ENCODE peak calls at places on chromosome 14, in five cellular contexts. One of them, this sample, is unnamed.
A peak's percentile ranks its signal among the peaks of the same experiment; 100 is the strongest.

GRCh38 chr14:99968931-99969330 is 96.3 kb upstream of the EVL start:
- DNase-seq in lower lobe of right lung: no peak
- DNase-seq in CD8-positive, alpha-beta T cell: no peak
- DNase-seq in left ventricle myocardium inferior: no peak
- DNase-seq in tibial nerve: no peak
- DNase-seq in this sample: no peak

GRCh38 chr14:66638688-66639087 is 130.7 kb downstream of the GPHN start:
- DNase-seq in lower lobe of right lung: no peak
- DNase-seq in tibial nerve: no peak
- DNase-seq in CD8-positive, alpha-beta T cell: no peak
- DNase-seq in left ventricle myocardium inferior: no peak
- DNase-seq in this sample: no peak

GRCh38 chr14:31717294-31718085 is 156.3 kb downstream of the NUBPL start:
- DNase-seq in tibial nerve: no peak
- DNase-seq in left ventricle myocardium inferior: no peak
- DNase-seq in lower lobe of right lung: no peak
- DNase-seq in CD8-positive, alpha-beta T cell: no peak
- DNase-seq in this sample: no peak

GRCh38 chr14:22002860-22003284 is 329.3 kb upstream of the OR4E1 start:
- DNase-seq in left ventricle myocardium inferior: no peak
- DNase-seq in CD8-positive, alpha-beta T cell: peak; percentile 39
- DNase-seq in tibial nerve: no peak
- DNase-seq in lower lobe of right lung: peak; percentile 47
- DNase-seq in this sample: no peak

GRCh38 chr14:98014851-98015615 is 1217.9 kb downstream of the VRK1 start:
- DNase-seq in CD8-positive, alpha-beta T cell: no peak
- DNase-seq in lower lobe of right lung: no peak
- DNase-seq in left ventricle myocardium inferior: no peak
- DNase-seq in tibial nerve: no peak
- DNase-seq in this sample: no peak

GRCh38 chr14:45976001-45976400 is 675.6 kb downstream of the RPL10L start:
- DNase-seq in left ventricle myocardium inferior: no peak
- DNase-seq in lower lobe of right lung: no peak
- DNase-seq in tibial nerve: no peak
- DNase-seq in CD8-positive, alpha-beta T cell: no peak
- DNase-seq in this sample: no peak

GRCh38 chr14:20632831-20633771 is 8.4 kb downstream of the OR6S1 start:
- DNase-seq in tibial nerve: peak; percentile 34
- DNase-seq in lower lobe of right lung: no peak
- DNase-seq in left ventricle myocardium inferior: no peak
- DNase-seq in CD8-positive, alpha-beta T cell: peak; percentile 19
- DNase-seq in this sample: no peak

GRCh38 chr14:52960627-52961026 is 9.8 kb upstream of the FERMT2 start:
- DNase-seq in lower lobe of right lung: no peak
- DNase-seq in left ventricle myocardium inferior: no peak
- DNase-seq in tibial nerve: no peak
- DNase-seq in CD8-positive, alpha-beta T cell: no peak
- DNase-seq in this sample: no peak

GRCh38 chr14:102523200-102524025 is 13.8 kb upstream of the ANKRD9 start:
- DNase-seq in CD8-positive, alpha-beta T cell: no peak
- DNase-seq in tibial nerve: no peak
- DNase-seq in lower lobe of right lung: no peak
- DNase-seq in left ventricle myocardium inferior: no peak
- DNase-seq in this sample: no peak

GRCh38 chr14:42140831-42141279 is 534.2 kb downstream of the LRFN5 start:
- DNase-seq in CD8-positive, alpha-beta T cell: no peak
- DNase-seq in lower lobe of right lung: no peak
- DNase-seq in left ventricle myocardium inferior: no peak
- DNase-seq in tibial nerve: no peak
- DNase-seq in this sample: no peak

GRCh38 chr14:105860615-105861580 is 334.5 kb downstream of the TMEM121 start:
- DNase-seq in left ventricle myocardium inferior: peak; percentile 1
- DNase-seq in tibial nerve: no peak
- DNase-seq in CD8-positive, alpha-beta T cell: no peak
- DNase-seq in lower lobe of right lung: peak; percentile 40
- DNase-seq in this sample: peak; percentile 7

GRCh38 chr14:98906123-98906995 is 365.6 kb downstream of the BCL11B start:
- DNase-seq in left ventricle myocardium inferior: no peak
- DNase-seq in lower lobe of right lung: no peak
- DNase-seq in tibial nerve: peak; percentile 47
- DNase-seq in CD8-positive, alpha-beta T cell: no peak
- DNase-seq in this sample: no peak

GRCh38 chr14:20604291-20604690 is 13.1 kb upstream of the RNASE12 start:
- DNase-seq in CD8-positive, alpha-beta T cell: no peak
- DNase-seq in tibial nerve: no peak
- DNase-seq in lower lobe of right lung: no peak
- DNase-seq in left ventricle myocardium inferior: no peak
- DNase-seq in this sample: no peak

GRCh38 chr14:99412122-99413061 is 68.3 kb downstream of the SETD3 start:
- DNase-seq in CD8-positive, alpha-beta T cell: no peak
- DNase-seq in left ventricle myocardium inferior: no peak
- DNase-seq in tibial nerve: no peak
- DNase-seq in lower lobe of right lung: no peak
- DNase-seq in this sample: peak; percentile 25

GRCh38 chr14:23060536-23061260 is 3.4 kb upstream of the CDH24 start:
- DNase-seq in left ventricle myocardium inferior: no peak
- DNase-seq in lower lobe of right lung: no peak
- DNase-seq in tibial nerve: no peak
- DNase-seq in CD8-positive, alpha-beta T cell: no peak
- DNase-seq in this sample: no peak

GRCh38 chr14:79278798-79279644 is 932.3 kb downstream of the DIO2 start:
- DNase-seq in lower lobe of right lung: peak; percentile 88
- DNase-seq in CD8-positive, alpha-beta T cell: no peak
- DNase-seq in tibial nerve: peak; percentile 39
- DNase-seq in left ventricle myocardium inferior: peak; percentile 48
- DNase-seq in this sample: peak; percentile 90

GRCh38 chr14:97306785-97307246 is 509.6 kb downstream of the VRK1 start:
- DNase-seq in CD8-positive, alpha-beta T cell: no peak
- DNase-seq in lower lobe of right lung: no peak
- DNase-seq in tibial nerve: no peak
- DNase-seq in left ventricle myocardium inferior: no peak
- DNase-seq in this sample: no peak

GRCh38 chr14:60649815-60650381 is 621 bp upstream of the SIX1 start:
- DNase-seq in CD8-positive, alpha-beta T cell: no peak
- DNase-seq in lower lobe of right lung: no peak
- DNase-seq in left ventricle myocardium inferior: no peak
- DNase-seq in tibial nerve: no peak
- DNase-seq in this sample: no peak

GRCh38 chr14:105899071-105899641 is 372.8 kb downstream of the TMEM121 start:
- DNase-seq in tibial nerve: no peak
- DNase-seq in lower lobe of right lung: no peak
- DNase-seq in left ventricle myocardium inferior: no peak
- DNase-seq in CD8-positive, alpha-beta T cell: no peak
- DNase-seq in this sample: no peak

GRCh38 chr14:53330441-53330840 is 177.3 kb upstream of the DDHD1 start:
- DNase-seq in left ventricle myocardium inferior: no peak
- DNase-seq in lower lobe of right lung: no peak
- DNase-seq in CD8-positive, alpha-beta T cell: no peak
- DNase-seq in tibial nerve: no peak
- DNase-seq in this sample: no peak

GRCh38 chr14:37819155-37820015 is 224.0 kb downstream of the TTC6 start:
- DNase-seq in lower lobe of right lung: no peak
- DNase-seq in tibial nerve: no peak
- DNase-seq in left ventricle myocardium inferior: no peak
- DNase-seq in CD8-positive, alpha-beta T cell: no peak
- DNase-seq in this sample: no peak

GRCh38 chr14:22558221-22558913 is 30.7 kb downstream of the DAD1 start:
- DNase-seq in tibial nerve: no peak
- DNase-seq in lower lobe of right lung: no peak
- DNase-seq in CD8-positive, alpha-beta T cell: peak; percentile 39
- DNase-seq in left ventricle myocardium inferior: no peak
- DNase-seq in this sample: no peak

GRCh38 chr14:29454026-29454693 is 473.5 kb downstream of the PRKD1 start:
- DNase-seq in lower lobe of right lung: no peak
- DNase-seq in tibial nerve: no peak
- DNase-seq in CD8-positive, alpha-beta T cell: no peak
- DNase-seq in left ventricle myocardium inferior: no peak
- DNase-seq in this sample: no peak

GRCh38 chr14:54651018-54651351 is 84.1 kb downstream of the SAMD4A start:
- DNase-seq in lower lobe of right lung: no peak
- DNase-seq in tibial nerve: no peak
- DNase-seq in left ventricle myocardium inferior: no peak
- DNase-seq in CD8-positive, alpha-beta T cell: no peak
- DNase-seq in this sample: no peak

GRCh38 chr14:54475187-54475881 is 13.4 kb downstream of the GMFB start:
- DNase-seq in CD8-positive, alpha-beta T cell: no peak
- DNase-seq in tibial nerve: no peak
- DNase-seq in left ventricle myocardium inferior: no peak
- DNase-seq in lower lobe of right lung: no peak
- DNase-seq in this sample: no peak

GRCh38 chr14:35285168-35285990 is 6.8 kb upstream of the PSMA6 start:
- DNase-seq in left ventricle myocardium inferior: no peak
- DNase-seq in CD8-positive, alpha-beta T cell: no peak
- DNase-seq in tibial nerve: no peak
- DNase-seq in lower lobe of right lung: no peak
- DNase-seq in this sample: no peak

GRCh38 chr14:36317650-36318049 is 2.8 kb downstream of the MBIP start:
- DNase-seq in tibial nerve: no peak
- DNase-seq in CD8-positive, alpha-beta T cell: no peak
- DNase-seq in left ventricle myocardium inferior: no peak
- DNase-seq in lower lobe of right lung: no peak
- DNase-seq in this sample: no peak

GRCh38 chr14:33932526-33933292 is 18.2 kb downstream of the EGLN3 start:
- DNase-seq in lower lobe of right lung: no peak
- DNase-seq in tibial nerve: no peak
- DNase-seq in left ventricle myocardium inferior: no peak
- DNase-seq in CD8-positive, alpha-beta T cell: no peak
- DNase-seq in this sample: no peak

GRCh38 chr14:39275395-39275794 is 41.7 kb downstream of the MIA2 start:
- DNase-seq in tibial nerve: no peak
- DNase-seq in lower lobe of right lung: no peak
- DNase-seq in CD8-positive, alpha-beta T cell: no peak
- DNase-seq in left ventricle myocardium inferior: no peak
- DNase-seq in this sample: no peak

GRCh38 chr14:91258021-91258618 is 13.6 kb upstream of the GPR68 start:
- DNase-seq in left ventricle myocardium inferior: peak; percentile 31
- DNase-seq in CD8-positive, alpha-beta T cell: no peak
- DNase-seq in tibial nerve: no peak
- DNase-seq in lower lobe of right lung: no peak
- DNase-seq in this sample: peak; percentile 9
- H3K27ac ChIP-seq in left ventricle myocardium inferior: peak overlapping the region; percentile 63
- H3K27ac ChIP-seq in CD8-positive, alpha-beta T cell: no peak overlapping the region
- H3K27ac ChIP-seq in tibial nerve: no peak overlapping the region
- H3K27ac ChIP-seq in lower lobe of right lung: peak overlapping the region; percentile 31
- H3K27ac ChIP-seq in this sample: no peak overlapping the region

DNA sequence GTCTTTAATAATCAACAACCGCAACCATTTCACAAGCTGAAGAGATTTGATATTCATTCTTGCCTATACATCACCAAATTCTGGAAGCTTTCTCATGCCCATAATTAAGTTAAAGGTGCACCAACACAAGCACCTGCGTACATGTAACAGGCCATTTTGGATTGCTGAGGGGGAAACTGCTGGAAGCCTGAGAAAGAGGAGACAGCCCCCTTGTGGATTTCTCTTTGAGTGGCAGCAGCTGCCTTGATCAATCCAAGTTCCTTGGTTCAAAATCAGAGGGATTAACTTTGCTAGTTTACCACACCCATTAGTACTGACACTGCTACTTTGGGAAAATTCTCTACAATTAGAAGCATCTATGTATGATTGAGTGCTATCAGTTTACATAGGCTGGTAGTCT is 321.1 kb downstream of the NOVA1 start:
- DNase-seq in left ventricle myocardium inferior: no peak
- DNase-seq in lower lobe of right lung: no peak
- DNase-seq in CD8-positive, alpha-beta T cell: no peak
- DNase-seq in tibial nerve: no peak
- DNase-seq in this sample: no peak
- TF ChIP-seq CTCF in left ventricle myocardium inferior: no peak
- TF ChIP-seq CTCF in lower lobe of right lung: no peak
- TF ChIP-seq CTCF in CD8-positive, alpha-beta T cell: no peak
- TF ChIP-seq CTCF in tibial nerve: no peak
- TF ChIP-seq CTCF in this sample: no peak

DNA sequence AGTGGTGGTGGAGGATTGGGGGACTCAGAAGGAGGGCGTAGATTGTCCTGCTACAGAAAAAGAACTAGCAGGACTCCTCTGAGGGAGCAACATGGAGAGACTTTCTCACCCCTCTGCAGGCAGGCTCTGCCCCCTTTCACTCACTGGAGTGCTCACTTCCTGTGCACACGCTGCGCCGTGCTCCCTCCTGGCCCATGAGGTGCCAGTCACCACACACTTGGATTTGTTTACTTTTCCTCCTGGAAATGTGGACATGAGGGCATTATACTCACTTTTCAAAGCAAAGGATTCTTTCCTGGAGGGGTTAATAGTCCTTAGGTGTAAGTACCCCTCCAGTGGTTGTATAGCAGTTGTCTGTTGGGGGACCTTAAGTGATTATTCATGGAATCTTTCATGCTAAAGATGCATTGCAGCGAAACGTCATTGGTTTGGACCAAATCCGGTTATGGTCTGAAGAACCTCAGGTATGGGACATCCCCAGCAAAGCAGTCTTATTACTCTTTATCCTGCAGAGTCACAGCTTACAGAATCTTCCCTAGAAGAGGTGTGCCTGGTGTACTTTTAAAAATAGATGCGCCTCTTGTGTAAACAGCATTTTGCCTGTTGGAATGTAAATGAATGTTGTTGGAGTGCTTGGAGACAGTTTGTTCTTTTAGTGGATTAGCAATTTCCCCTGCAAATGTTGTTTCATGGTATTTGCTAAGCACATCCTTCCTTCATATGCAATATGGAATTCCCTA is 242.7 kb downstream of the ZFP36L1 start:
- DNase-seq in lower lobe of right lung: no peak
- DNase-seq in left ventricle myocardium inferior: no peak
- DNase-seq in tibial nerve: peak; percentile 5
- DNase-seq in CD8-positive, alpha-beta T cell: no peak
- DNase-seq in this sample: no peak
- H3K4me1 ChIP-seq in lower lobe of right lung: peaks cover 73% of the 10 kb centered on the region
- H3K4me1 ChIP-seq in left ventricle myocardium inferior: peaks cover 93% of the 10 kb centered on the region
- H3K4me1 ChIP-seq in tibial nerve: peaks cover 4% of the 10 kb centered on the region
- H3K4me1 ChIP-seq in CD8-positive, alpha-beta T cell: peaks cover 7% of the 10 kb centered on the region
- H3K4me1 ChIP-seq in this sample: peaks cover 10% of the 10 kb centered on the region

DNA sequence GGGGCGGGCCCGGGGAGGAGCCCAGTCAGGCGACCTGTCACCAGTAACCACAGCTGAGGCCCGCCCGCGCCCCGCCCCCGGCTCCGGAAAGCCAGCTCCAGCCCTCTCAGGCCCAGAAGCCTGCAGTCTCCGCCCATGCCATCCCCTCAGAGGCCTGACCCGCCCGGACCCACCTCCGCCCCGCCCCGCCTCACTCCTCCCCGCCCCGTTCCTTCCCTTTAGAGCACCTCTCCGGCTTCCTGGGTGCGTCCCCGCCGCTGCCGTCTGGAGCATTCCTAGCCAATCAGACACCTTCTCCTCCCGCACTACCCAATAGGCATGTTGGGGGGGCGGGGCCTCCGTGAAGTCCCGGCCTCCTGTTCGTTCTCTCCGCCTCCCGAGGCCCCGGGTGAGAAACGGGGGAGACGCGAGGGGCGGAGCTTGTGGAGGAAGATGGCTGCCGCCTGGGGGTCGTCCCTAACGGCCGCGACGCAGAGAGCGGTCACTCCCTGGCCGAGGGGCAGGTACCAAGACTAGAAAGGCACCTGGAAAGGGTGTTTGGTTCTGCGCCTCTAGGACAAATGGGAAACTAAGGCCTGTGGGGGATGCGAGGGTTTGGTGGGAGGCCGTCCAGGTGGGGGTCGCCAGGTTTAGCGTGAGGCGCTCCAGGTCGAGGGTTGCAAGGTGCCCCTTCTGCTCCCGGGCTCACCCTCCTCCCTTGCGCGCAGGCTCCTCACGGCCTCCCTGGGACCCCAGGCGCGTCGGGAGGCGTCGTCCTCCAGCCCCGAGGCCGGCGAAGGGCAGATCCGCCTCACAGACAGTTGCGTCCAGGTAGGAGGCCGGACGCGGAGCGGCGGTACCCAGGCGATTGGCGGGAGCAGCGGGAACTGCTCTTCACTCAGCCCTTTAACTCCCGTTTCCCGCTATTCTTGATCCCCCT is at the start of gene ISCA2:
- DNase-seq in tibial nerve: peak; percentile 98
- DNase-seq in left ventricle myocardium inferior: peak; percentile 100
- DNase-seq in lower lobe of right lung: peak; percentile 100
- DNase-seq in CD8-positive, alpha-beta T cell: peak; percentile 97
- DNase-seq in this sample: peak; percentile 100
- H3K27ac ChIP-seq in tibial nerve: peak within 1 kb of the TSS; percentile 99
- H3K27ac ChIP-seq in left ventricle myocardium inferior: peak within 1 kb of the TSS; percentile 96
- H3K27ac ChIP-seq in lower lobe of right lung: peak within 1 kb of the TSS; percentile 96
- H3K27ac ChIP-seq in CD8-positive, alpha-beta T cell: peak within 1 kb of the TSS; percentile 80
- H3K27ac ChIP-seq in this sample: peak within 1 kb of the TSS; percentile 75

This sample was measured in pancreas.